ENCODE peak calls at places on chromosomes 11 and 22, in six cellular contexts. E is dorsolateral prefrontal cortex, F is endodermal cell, N is sigmoid colon, B is left ventricle myocardium inferior, A is left lung. Y is an unnamed sample.

GRCh38 chr11:76215946-76216345 is 9.6 kb upstream of the WNT11 start:
- DNase-seq in A (no peak), F (no peak), B (peak), N (no peak), E (no peak), Y (peak)

GRCh38 chr11:6563121-6563619 is 40.2 kb downstream of the RRP8 start:
- DNase-seq in N (no peak), B (no peak), F (peak), E (no peak), A (no peak), Y (no peak)

GRCh38 chr11:57349491-57350274 is 11.5 kb downstream of the P2RX3 start:
- DNase-seq in E (peak), A (peak), B (peak), F (peak), N (peak), Y (peak)

GRCh38 chr11:94595061-94595460 is 27.9 kb downstream of the PIWIL4 start:
- DNase-seq in F (no peak), A (no peak), B (no peak), N (no peak), E (no peak), Y (no peak)

GRCh38 chr11:368414-369335 is 624 bp upstream of the B4GALNT4 start:
- DNase-seq in B (peak), N (no peak), E (no peak), A (no peak), F (peak), Y (no peak)

GRCh38 chr22:50310949-50311444 is 3.6 kb upstream of the PLXNB2 start:
- DNase-seq in B (no peak), N (no peak), A (peak), F (peak), E (no peak), Y (no peak)

GRCh38 chr11:41085123-41085522 is 374.3 kb downstream of the LRRC4C start:
- DNase-seq in B (no peak), N (no peak), E (no peak), A (no peak), F (no peak), Y (no peak)

GRCh38 chr22:24370426-24370825 is 57.0 kb upstream of the ADORA2A start:
- DNase-seq in N (no peak), F (no peak), B (no peak), A (no peak), E (no peak), Y (no peak)

GRCh38 chr22:17867160-17867785 is 93.0 kb upstream of the BID start:
- DNase-seq in F (no peak), N (peak), E (peak), B (peak), A (no peak), Y (peak)

GRCh38 chr11:19953909-19954308 is 206.4 kb downstream of the DBX1 start:
- DNase-seq in N (no peak), A (no peak), E (peak), F (peak), B (no peak), Y (no peak)

GRCh38 chr11:13368041-13368446 is 90.5 kb downstream of the BMAL1 start:
- DNase-seq in B (no peak), F (no peak), N (no peak), A (no peak), E (no peak), Y (no peak)

GRCh38 chr11:35404397-35404775 is 15.0 kb downstream of the SLC1A2 start:
- DNase-seq in E (no peak), N (no peak), F (peak), A (peak), B (no peak), Y (peak)

GRCh38 chr11:65589444-65590239 is 6.0 kb downstream of the KCNK7 start:
- DNase-seq in B (no peak), A (no peak), F (no peak), N (peak), E (no peak), Y (no peak)

GRCh38 chr11:111811445-111811844 is 45.3 kb upstream of the PPP2R1B start:
- DNase-seq in A (no peak), E (no peak), F (no peak), N (no peak), B (no peak), Y (no peak)

DNA sequence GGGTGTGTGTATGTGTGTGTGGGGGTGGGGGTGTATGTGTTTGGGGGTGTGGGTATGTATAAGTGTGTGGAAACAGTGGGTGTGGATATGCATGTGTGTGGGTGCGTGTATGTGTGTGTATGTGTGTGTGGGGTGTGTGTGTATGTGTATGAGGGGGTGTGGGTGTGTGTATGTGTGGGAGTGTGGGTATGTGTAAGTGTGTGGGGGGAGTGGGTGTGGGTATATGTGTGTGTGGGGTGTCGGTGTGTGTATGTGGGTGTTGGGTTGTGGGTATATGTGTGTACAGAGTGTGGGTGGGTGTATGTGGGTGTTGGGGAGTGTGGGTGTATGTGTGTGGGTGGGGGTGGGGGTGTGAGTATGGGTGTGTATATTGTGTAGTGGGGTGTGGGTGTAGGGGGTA is 206.0 kb downstream of the OPCML start:
- DNase-seq in F (no peak), A (no peak), N (no peak), B (no peak), E (no peak), Y (no peak)
- TF ChIP-seq CTCF in F (no peak), A (no peak), N (no peak), B (no peak), E (no peak), Y (no peak)

GRCh38 chr22:39349967-39350802 is at the start of gene SYNGR1:
- DNase-seq in B (no peak), A (no peak), E (no peak), N (no peak), F (peak), Y (peak)

GRCh38 chr22:39348909-39349505 is 784 bp upstream of the SYNGR1 start:
- DNase-seq in F (no peak), E (peak), A (peak), N (no peak), B (peak), Y (peak)

GRCh38 chr22:39351689-39352214 is 2.0 kb downstream of the SYNGR1 start:
- DNase-seq in B (no peak), E (no peak), A (no peak), N (no peak), F (peak), Y (no peak)

GRCh38 chr22:39350803-39351688 is 1.3 kb downstream of the SYNGR1 start:
- DNase-seq in F (no peak), A (no peak), E (no peak), B (no peak), N (no peak), Y (no peak)

GRCh38 chr22:39349506-39349966 is 255 bp upstream of the SYNGR1 start:
- DNase-seq in B (peak), F (peak), E (peak), N (no peak), A (no peak), Y (peak)
- H3K27ac ChIP-seq in B (peak), F (no peak), E (peak), N (peak), A (no peak), Y (peak)

GRCh38 chr11:103257360-103257759 is 148.1 kb downstream of the DYNC2H1 start:
- DNase-seq in A (no peak), N (no peak), E (no peak), B (no peak), F (peak), Y (no peak)
- TF ChIP-seq CTCF in A (no peak), N (no peak), E (no peak), B (no peak), F (peak), Y (peak)

GRCh38 chr11:119671048-119671447 is 58.0 kb downstream of the NECTIN1 start:
- DNase-seq in F (no peak), N (peak), B (peak), E (peak), A (peak), Y (peak)
- H3K27ac ChIP-seq in F (peak), N (no peak), B (peak), E (peak), A (no peak), Y (peak)

DNA sequence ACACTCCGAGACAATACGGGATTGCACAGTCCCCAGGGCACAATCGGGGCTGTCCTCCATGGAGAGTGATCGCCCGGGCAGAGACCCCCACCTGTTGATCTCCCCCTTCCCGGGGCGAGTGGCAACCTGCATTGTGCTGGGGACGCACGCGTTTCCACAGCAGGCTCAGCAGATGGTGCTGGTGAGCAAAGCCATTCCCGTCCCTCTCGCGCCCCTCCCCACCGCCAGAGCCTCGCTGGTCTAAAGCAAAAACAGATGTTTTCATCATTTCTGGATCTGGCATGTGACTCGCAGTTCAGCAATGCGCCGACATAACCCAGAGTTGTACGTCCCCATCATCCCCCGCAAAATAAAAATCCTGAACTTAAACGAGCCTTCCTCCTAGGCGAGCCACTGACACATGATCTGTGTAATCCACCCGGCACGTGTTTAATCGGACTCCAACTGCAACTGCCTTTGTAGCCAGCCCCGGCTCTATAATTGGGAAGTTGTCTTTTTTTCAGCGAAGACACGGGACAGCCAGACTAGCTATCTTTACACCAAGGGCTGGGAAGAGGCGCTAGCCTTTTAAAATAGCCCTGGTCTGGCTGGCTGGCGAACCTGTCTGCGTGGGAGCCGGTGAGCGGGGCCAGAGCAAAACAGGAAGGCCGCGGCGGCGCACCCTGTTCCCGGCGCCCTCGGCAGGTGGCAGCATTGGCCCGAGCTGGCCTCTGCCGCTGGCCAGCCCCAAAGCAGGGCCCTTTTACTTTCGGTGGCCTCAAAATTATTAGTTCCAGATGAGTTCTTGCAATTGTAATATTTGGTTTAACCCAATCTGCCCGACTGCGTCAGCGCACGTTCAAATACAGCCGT is 202.9 kb upstream of the SORL1-AS1 start:
- DNase-seq in B (peak), F (peak), A (peak), N (peak), E (peak), Y (peak)
- TF ChIP-seq CTCF in B (peak), F (peak), A (peak), N (peak), E (peak), Y (peak)

GRCh38 chr11:114171257-114172054 is 111.9 kb downstream of the ZBTB16 start:
- DNase-seq in N (peak), E (no peak), F (no peak), B (peak), A (peak), Y (peak)
- H3K27ac ChIP-seq in N (peak), E (peak), F (peak), B (peak), A (peak), Y (peak)

GRCh38 chr22:32680277-32680676 is 121.2 kb upstream of the TIMP3 start:
- DNase-seq in F (no peak), N (no peak), E (no peak), A (no peak), B (no peak), Y (no peak)

GRCh38 chr22:32677876-32678275 is 123.6 kb upstream of the TIMP3 start:
- DNase-seq in B (no peak), F (no peak), A (no peak), N (no peak), E (no peak), Y (no peak)

GRCh38 chr22:32676196-32676595 is 125.3 kb upstream of the TIMP3 start:
- DNase-seq in N (no peak), F (no peak), B (no peak), E (no peak), A (no peak), Y (no peak)

GRCh38 chr22:32672542-32672941 is 129.0 kb upstream of the TIMP3 start:
- DNase-seq in A (no peak), E (peak), B (no peak), N (no peak), F (no peak), Y (no peak)

DNA sequence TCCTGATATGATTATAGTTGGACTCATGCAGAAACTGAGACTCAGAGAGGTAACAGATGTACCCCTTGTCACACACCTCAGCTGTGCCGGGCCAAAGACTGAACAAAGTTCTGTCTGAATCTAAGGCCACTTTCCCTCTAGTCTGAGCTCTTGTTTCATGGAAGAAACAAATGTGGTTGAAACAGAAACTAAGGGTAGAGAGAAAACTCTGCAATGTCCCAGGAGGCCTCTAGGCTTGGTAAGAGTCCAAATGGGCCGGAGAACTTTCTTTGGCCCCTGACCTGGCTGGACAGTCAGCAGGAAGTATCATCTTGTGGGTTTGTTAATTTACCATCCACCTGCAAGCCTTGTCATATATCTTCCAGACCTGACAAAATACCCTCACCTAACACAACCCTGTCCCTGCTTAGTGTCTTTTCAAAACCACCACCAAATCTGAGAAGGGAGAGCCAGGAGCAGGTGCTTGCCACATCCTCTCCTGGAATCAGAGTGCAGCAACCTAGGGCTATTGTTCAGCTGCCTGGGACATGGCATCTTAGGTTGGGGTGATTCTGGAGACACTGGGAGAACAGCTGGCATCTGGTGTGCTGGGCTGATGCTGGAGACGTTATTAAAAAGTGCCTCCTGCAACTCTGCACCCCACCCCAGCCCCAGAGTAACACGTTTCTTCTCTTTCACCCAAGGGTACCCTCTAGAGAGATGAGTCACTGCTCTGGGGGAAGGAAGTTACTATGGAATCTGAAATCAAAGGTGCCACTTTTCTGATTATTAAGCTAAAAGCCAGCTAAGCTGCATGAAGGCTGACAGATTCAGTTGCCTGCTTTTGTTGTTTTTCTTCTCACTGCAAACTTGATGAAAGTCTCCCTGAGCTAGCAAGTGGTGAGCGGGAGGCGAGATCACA is 126.3 kb upstream of the TIMP3 start:
- DNase-seq in F (no peak), B (peak), E (no peak), A (no peak), N (no peak), Y (peak)
- TF ChIP-seq CTCF in F (no peak), B (peak), E (no peak), A (no peak), N (no peak), Y (no peak)

GRCh38 chr11:70863186-70863585 is 389.2 kb downstream of the SHANK2 start:
- DNase-seq in A (no peak), N (no peak), B (no peak), E (no peak), F (no peak), Y (no peak)

GRCh38 chr11:70862093-70862492 is 390.3 kb downstream of the SHANK2 start:
- DNase-seq in N (no peak), A (no peak), F (no peak), B (no peak), E (no peak), Y (no peak)

GRCh38 chr11:70865356-70865755 is 387.0 kb downstream of the SHANK2 start:
- DNase-seq in N (no peak), F (no peak), B (no peak), A (no peak), E (no peak), Y (no peak)

GRCh38 chr11:70861534-70861933 is 390.8 kb downstream of the SHANK2 start:
- DNase-seq in E (no peak), N (no peak), F (no peak), A (no peak), B (no peak), Y (no peak)

GRCh38 chr11:70863988-70864387 is 388.4 kb downstream of the SHANK2 start:
- DNase-seq in B (no peak), N (no peak), A (no peak), E (no peak), F (no peak), Y (no peak)
- H3K27ac ChIP-seq in B (no peak), N (no peak), A (no peak), E (no peak), F (no peak), Y (no peak)

Y was measured in heart right ventricle.